ENCODE peak calls at places on chromosomes 16 and 17, in seven cellular contexts. Y is left lung, U is lung, L is psoas muscle, M is PC-9, A is dorsolateral prefrontal cortex, X is A549. N is an unnamed sample.

GRCh38 chr16:31477220-31478216 is 5.4 kb upstream of the SLC5A2 start:
- DNase-seq in X (no peak), A (no peak), L (peak; percentile 59), M (peak; percentile 85), Y (peak; percentile 82), U (peak; percentile 85), N (no peak)

GRCh38 chr16:22739077-22739476 is 74.9 kb upstream of the HS3ST2 start:
- DNase-seq in U (no peak), Y (no peak), L (no peak), X (no peak), A (no peak), M (no peak), N (no peak)

GRCh38 chr17:74272731-74273201 is 1.3 kb upstream of the DNAI2 start:
- DNase-seq in L (no peak), X (no peak), A (no peak), M (no peak), Y (no peak), U (no peak), N (peak; percentile 45)

GRCh38 chr17:12953126-12953525 is 64.7 kb downstream of the ELAC2 start:
- DNase-seq in U (no peak), X (no peak), M (no peak), Y (no peak), A (peak; percentile 71), L (no peak), N (no peak)

GRCh38 chr16:57503366-57503765 is 17.1 kb upstream of the DOK4 start:
- DNase-seq in U (no peak), L (peak; percentile 26), A (no peak), M (no peak), Y (peak; percentile 62), X (no peak), N (no peak)

GRCh38 chr17:65472602-65473001 is 88.8 kb downstream of the AXIN2 start:
- DNase-seq in Y (peak; percentile 72), A (no peak), L (peak; percentile 85), X (no peak), U (peak; percentile 80), M (no peak), N (no peak)

GRCh38 chr16:22007509-22008214 is at the start of gene MOSMO:
- DNase-seq in U (peak; percentile 76), Y (peak; percentile 67), A (peak; percentile 71), M (peak; percentile 70), L (peak; percentile 86), X (peak; percentile 60), N (peak; percentile 80)

GRCh38 chr17:78418627-78419026 is 40.2 kb downstream of the PGS1 start:
- DNase-seq in X (no peak), L (no peak), Y (no peak), M (no peak), U (no peak), A (no peak), N (no peak)

GRCh38 chr17:39114744-39115534 is 36.5 kb downstream of the PLXDC1 start:
- DNase-seq in A (no peak), X (no peak), M (no peak), L (no peak), Y (no peak), U (no peak), N (no peak)

GRCh38 chr17:69960755-69961154 is 114.3 kb upstream of the KCNJ16 start:
- DNase-seq in U (no peak), X (no peak), M (no peak), Y (no peak), L (peak; percentile 53), A (no peak), N (peak; percentile 55)

GRCh38 chr16:22678311-22678710 is 135.7 kb upstream of the HS3ST2 start:
- DNase-seq in M (no peak), L (no peak), U (no peak), Y (no peak), A (no peak), X (no peak), N (no peak)

GRCh38 chr17:72890711-72891110 is 201.8 kb downstream of the SLC39A11 start:
- DNase-seq in A (no peak), X (peak; percentile 69), U (no peak), Y (no peak), L (no peak), M (no peak), N (no peak)

GRCh38 chr16:50152386-50152806 is 710 bp upstream of the TENT4B start:
- DNase-seq in A (peak; percentile 54), L (no peak), Y (peak; percentile 53), X (no peak), M (no peak), U (peak; percentile 40), N (peak; percentile 37)

GRCh38 chr16:22670551-22670970 is 143.4 kb upstream of the HS3ST2 start:
- DNase-seq in U (no peak), X (peak; percentile 60), Y (no peak), M (no peak), A (no peak), L (no peak), N (no peak)

GRCh38 chr16:23434380-23434779 is 18.6 kb downstream of the COG7 start:
- DNase-seq in Y (no peak), A (no peak), U (no peak), X (peak; percentile 33), L (no peak), M (peak; percentile 63), N (no peak)

GRCh38 chr16:85257483-85257882 is 145.2 kb upstream of the CIBAR2 start:
- DNase-seq in M (no peak), U (no peak), X (no peak), A (no peak), Y (no peak), L (no peak), N (no peak)

GRCh38 chr17:15914400-15915165 is 30.3 kb upstream of the ADORA2B start:
- DNase-seq in L (no peak), U (no peak), Y (no peak), A (no peak), X (no peak), M (peak; percentile 91), N (no peak)

GRCh38 chr16:65889533-65889966 is 476.9 kb upstream of the CDH5 start:
- DNase-seq in X (no peak), U (no peak), A (no peak), M (peak; percentile 59), Y (no peak), L (no peak), N (no peak)

GRCh38 chr16:74320707-74321106 is 24.1 kb downstream of the PSMD7 start:
- DNase-seq in A (no peak), X (no peak), Y (no peak), L (no peak), M (no peak), U (no peak), N (no peak)

GRCh38 chr16:71542377-71542776 is 16.2 kb downstream of the CHST4 start:
- DNase-seq in M (no peak), A (no peak), X (peak; percentile 58), U (peak; percentile 39), L (no peak), Y (peak; percentile 38), N (peak; percentile 18)

GRCh38 chr17:51371732-51372151 is 111.4 kb downstream of the UTP18 start:
- DNase-seq in Y (peak; percentile 45), M (no peak), X (peak; percentile 88), A (peak; percentile 74), U (no peak), L (no peak), N (no peak)

GRCh38 chr16:69241911-69242310 is 54.9 kb downstream of the SNTB2 start:
- DNase-seq in X (no peak), Y (no peak), M (no peak), U (no peak), L (no peak), A (no peak), N (no peak)

GRCh38 chr17:40443988-40444899 is 994 bp downstream of the IGFBP4 start:
- DNase-seq in L (no peak), X (no peak), U (no peak), M (peak; percentile 43), A (no peak), Y (no peak), N (no peak)

GRCh38 chr16:84453061-84453752 is 51.3 kb downstream of the MEAK7 start:
- DNase-seq in L (no peak), A (no peak), X (no peak), U (no peak), M (no peak), Y (no peak), N (no peak)

DNA sequence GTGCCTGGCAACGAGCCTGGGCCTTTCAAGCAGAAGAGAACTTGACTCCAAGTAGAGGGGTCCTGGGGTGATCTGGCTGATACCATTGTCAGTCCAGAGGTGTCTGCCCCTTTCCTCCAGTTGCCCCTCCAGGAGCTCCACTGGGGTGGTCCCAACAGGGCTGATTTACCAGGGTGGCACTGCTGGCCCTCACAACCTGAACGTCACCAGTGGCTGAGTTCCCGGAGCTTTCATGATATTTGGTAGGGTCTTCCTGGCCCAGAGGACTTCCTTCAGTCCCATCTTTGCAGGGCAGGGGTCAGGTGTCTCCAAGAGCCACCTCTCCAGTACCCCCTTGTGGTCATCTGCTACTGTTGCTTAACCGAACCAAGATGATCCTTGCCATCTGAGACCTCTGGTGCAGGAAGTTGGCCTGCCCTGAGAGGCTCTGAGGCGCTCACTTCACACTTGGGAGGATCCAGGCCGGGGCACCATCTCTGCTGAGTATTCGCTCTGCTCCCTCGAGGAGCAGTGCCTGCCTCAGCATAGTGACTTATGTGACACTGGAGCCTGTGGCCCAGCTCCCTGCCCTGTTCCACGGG is 3.5 kb downstream of the LIMD2 start:
- DNase-seq in U (no peak), X (peak; percentile 65), A (no peak), Y (no peak), M (no peak), L (no peak), N (no peak)
- H3K27ac ChIP-seq in U (peak overlapping the region; percentile 12), X (no peak overlapping the region), A (peak overlapping the region; percentile 11), Y (peak overlapping the region; percentile 89), M (no peak overlapping the region), L (peak overlapping the region; percentile 23), N (peak overlapping the region; percentile 2)

GRCh38 chr17:42548070-42548837 is 4.5 kb upstream of the HSD17B1 start:
- DNase-seq in M (no peak), Y (peak; percentile 82), A (no peak), U (peak; percentile 86), L (peak; percentile 63), X (peak; percentile 96), N (peak; percentile 57)
- TF ChIP-seq CTCF in M (peak; percentile 30), Y (peak; percentile 24), A (no peak), U (peak; percentile 27), L (no peak), X (peak; percentile 78), N (peak; percentile 42)

GRCh38 chr17:77371888-77372443 is 231.2 kb downstream of the SEC14L1 start:
- DNase-seq in Y (peak; percentile 34), M (no peak), X (no peak), U (no peak), L (peak; percentile 48), A (no peak), N (peak; percentile 15)
- H3K4me3 ChIP-seq in Y (peak overlapping the region; percentile 72), M (no peak overlapping the region), X (no peak overlapping the region), U (no peak overlapping the region), L (peak overlapping the region; percentile 79), A (no peak overlapping the region), N (peak overlapping the region; percentile 98)

DNA sequence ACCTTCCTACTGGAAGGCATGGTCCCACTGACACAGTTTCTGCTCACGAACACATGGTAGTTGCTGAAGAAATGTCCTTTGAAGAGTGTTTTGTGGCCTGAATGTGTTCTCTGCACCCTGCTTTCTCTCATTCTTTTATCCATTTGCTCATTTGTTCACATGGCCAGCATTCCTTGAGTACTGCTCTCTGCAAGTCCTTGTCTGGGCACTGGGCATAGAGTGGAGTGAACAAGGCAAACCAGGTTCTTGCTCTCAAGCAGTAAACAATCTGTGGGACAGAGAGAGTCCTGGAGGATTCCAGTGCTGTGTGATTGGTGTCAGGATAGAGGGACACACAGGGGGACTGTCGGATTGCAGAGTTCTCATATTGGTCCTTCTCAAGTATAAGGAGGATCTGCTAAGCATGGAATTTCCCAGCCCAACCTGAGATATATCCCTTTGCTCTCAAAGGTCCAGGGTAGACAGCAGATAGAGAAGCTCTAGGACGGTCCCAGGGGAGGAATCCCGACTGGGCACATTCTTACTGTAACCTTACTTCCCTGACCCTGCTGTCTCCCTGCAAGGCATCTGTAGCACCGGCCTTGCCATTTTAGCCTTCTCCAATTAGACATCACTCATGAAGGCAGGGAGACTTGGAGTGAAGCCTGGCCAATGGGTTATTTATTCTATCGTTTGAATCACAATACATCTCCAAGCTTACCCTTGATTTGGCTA is 32.3 kb downstream of the ARL4D start:
- DNase-seq in X (no peak), Y (no peak), L (no peak), A (no peak), U (no peak), M (peak; percentile 53), N (no peak)
- H3K27ac ChIP-seq in X (peak overlapping the region; percentile 59), Y (no peak overlapping the region), L (no peak overlapping the region), A (peak overlapping the region; percentile 53), U (no peak overlapping the region), M (no peak overlapping the region), N (peak overlapping the region; percentile 59)